ENCODE peak calls at places on chromosomes 11 and 22, in nine cellular contexts. L is choroid plexus epithelial cell, J is heart right ventricle, D is kidney, W is bronchial epithelial cell, Z is brain microvascular endothelial cell, T is HCT116, Q is GM23338, R is foreskin fibroblast. N is an unnamed sample.

GRCh38 chr11:129211397-129211796 is 19.3 kb upstream of the ARHGAP32 start:
- DNase-seq in L (no peak), J (no peak), D (no peak), W (peak), Z (no peak), T (no peak), Q (no peak), R (no peak), N (no peak)

GRCh38 chr22:41285441-41285819 is 557 bp downstream of the RANGAP1 start:
- DNase-seq in L (peak), J (peak), D (peak), W (peak), Z (peak), T (peak), Q (peak), R (peak), N (no peak)

GRCh38 chr11:95923730-95924413 is at the start of gene MTMR2:
- DNase-seq in L (peak), J (peak), D (peak), W (peak), Z (peak), T (peak), Q (peak), R (peak), N (peak)

GRCh38 chr22:36852056-36852973 is 8.5 kb upstream of the NCF4 start:
- DNase-seq in L (no peak), J (no peak), D (no peak), W (no peak), Z (no peak), T (no peak), Q (no peak), R (no peak), N (no peak)

GRCh38 chr11:92455221-92455790 is 230.7 kb downstream of the FAT3 start:
- DNase-seq in L (no peak), J (no peak), D (no peak), W (no peak), Z (no peak), T (no peak), Q (no peak), R (no peak), N (no peak)

GRCh38 chr11:114304969-114305368 is 8.8 kb downstream of the NNMT start:
- DNase-seq in L (no peak), J (no peak), D (no peak), W (no peak), Z (no peak), T (no peak), Q (no peak), R (no peak), N (no peak)

GRCh38 chr11:119592642-119593041 is 136.4 kb downstream of the NECTIN1 start:
- DNase-seq in L (no peak), J (no peak), D (no peak), W (no peak), Z (no peak), T (no peak), Q (no peak), R (no peak), N (no peak)

GRCh38 chr11:6705905-6706535 is 22.9 kb upstream of the MRPL17 start:
- DNase-seq in L (peak), J (no peak), D (no peak), W (peak), Z (peak), T (no peak), Q (peak), R (peak), N (no peak)

GRCh38 chr11:114925591-114925990 is 247.3 kb downstream of the NXPE2 start:
- DNase-seq in L (no peak), J (no peak), D (no peak), W (no peak), Z (no peak), T (no peak), Q (no peak), R (no peak), N (no peak)

GRCh38 chr11:28107331-28107725 is 628 bp downstream of the KIF18A start:
- DNase-seq in L (peak), J (no peak), D (no peak), W (peak), Z (peak), T (no peak), Q (peak), R (no peak), N (no peak)

GRCh38 chr11:131533164-131533563 is 162.7 kb downstream of the NTM start:
- DNase-seq in L (no peak), J (no peak), D (no peak), W (no peak), Z (no peak), T (no peak), Q (no peak), R (no peak), N (no peak)
- TF ChIP-seq CTCF in L (no peak), J (no peak), D (no peak), W (no peak), Z (no peak), T (no peak), Q (no peak), R (no peak), N (no peak)

DNA sequence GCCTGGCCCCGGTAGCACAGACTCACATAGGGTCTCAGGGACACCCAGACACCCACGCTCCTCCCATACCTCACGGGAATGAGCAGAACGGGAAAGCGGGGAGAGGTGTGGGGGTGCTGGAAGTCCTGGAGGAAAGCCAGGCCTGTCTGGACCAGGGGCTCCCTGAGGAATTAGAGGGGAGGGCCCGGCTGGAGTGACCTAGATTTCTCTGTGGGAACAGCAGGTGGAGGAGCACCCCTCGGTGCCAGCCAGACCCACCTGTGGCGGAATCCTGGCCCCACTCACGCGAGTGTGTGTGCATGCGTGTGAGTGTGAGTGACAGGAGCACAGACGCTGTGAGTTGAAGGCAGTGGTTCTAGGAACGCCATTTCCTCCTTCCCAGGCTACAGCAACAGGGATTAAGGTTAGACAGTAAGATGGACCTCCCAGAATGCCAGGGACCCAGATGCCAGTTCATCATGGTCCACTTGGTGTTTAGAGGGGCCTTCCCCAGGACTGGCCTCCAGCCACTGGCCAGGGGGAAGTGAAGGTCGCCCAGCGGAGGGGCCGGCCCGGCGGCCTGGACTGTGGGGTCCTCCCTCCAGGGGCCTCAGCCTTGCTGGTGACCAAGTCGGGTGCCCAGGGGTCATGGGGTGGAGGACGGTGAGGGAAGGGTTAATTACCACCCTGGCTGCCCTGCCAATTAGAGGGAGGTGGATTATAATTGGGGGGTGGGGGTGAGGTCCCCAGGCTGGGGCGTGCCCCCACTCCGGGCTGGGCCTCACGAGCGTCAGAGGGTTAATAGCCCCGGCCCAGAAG is 1.0 kb downstream of the PKP3 start:
- DNase-seq in L (no peak), J (no peak), D (no peak), W (no peak), Z (no peak), T (no peak), Q (no peak), R (no peak), N (no peak)
- H3K4me3 ChIP-seq in L (no peak), J (no peak), D (no peak), W (peak), Z (no peak), T (peak), Q (peak), R (no peak), N (no peak)

GRCh38 chr11:112044961-112045360 is 19.8 kb downstream of the DLAT start:
- DNase-seq in L (no peak), J (no peak), D (no peak), W (no peak), Z (no peak), T (no peak), Q (no peak), R (no peak), N (no peak)
- TF ChIP-seq CTCF in L (no peak), J (no peak), D (no peak), W (no peak), Z (no peak), T (no peak), Q (no peak), R (no peak), N (no peak)

DNA sequence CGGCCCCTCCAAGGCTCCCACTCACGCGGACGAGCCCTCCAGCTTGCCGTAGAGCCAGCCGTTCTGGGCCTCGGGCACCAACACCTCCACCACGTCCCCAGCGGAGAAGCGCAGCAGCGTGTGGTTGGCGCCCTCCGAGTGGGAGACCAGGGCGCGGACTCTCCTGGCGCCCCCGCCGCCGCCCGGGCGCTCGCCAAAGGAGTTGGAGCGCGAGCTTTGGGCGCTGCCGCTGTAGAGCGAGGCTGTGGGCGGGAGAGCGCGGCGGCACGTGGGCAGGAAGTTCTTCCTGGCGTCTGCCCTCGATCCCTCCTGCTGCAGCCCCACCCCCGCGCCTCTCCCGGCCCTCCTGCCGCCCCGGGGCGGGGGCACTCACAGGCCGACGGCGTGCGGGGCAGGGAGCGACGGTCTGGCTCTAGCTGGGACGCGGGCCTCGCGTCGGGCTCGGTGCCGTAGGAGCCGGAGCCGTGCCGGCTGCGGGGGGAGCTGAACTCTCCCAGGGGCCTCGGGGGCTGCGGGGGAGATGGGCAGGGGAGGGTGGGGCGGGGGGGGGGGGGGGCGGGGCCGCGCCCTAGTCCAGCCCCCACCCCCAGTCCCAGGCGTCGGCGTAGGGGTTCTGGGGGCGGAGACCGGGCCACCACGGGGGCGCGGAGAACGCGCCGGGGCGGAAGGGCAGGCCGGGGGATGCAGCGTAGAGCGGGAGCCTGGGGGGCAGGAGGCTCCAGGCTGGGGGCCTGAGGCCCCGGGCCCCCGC is 4.9 kb upstream of the SLC16A8 start:
- DNase-seq in L (no peak), J (no peak), D (peak), W (no peak), Z (no peak), T (no peak), Q (peak), R (peak), N (no peak)
- H3K4me3 ChIP-seq in L (peak), J (peak), D (no peak), W (peak), Z (peak), T (no peak), Q (peak), R (peak), N (no peak)